ENCODE peak calls at places on chromosomes 5 and 9, in four cellular contexts. One of them, this sample, is unnamed.

GRCh38 chr9:105672711-105673234 is 10.5 kb downstream of the TAL2 start:
- DNase-seq in testis: no peak
- DNase-seq in thyroid gland: no peak
- DNase-seq in breast epithelium: no peak
- DNase-seq in this sample: peak; percentile 55

GRCh38 chr5:175796536-175797499 is 74.6 kb upstream of the CPLX2 start:
- DNase-seq in breast epithelium: peak; percentile 70
- DNase-seq in thyroid gland: peak; percentile 83
- DNase-seq in testis: peak; percentile 90
- DNase-seq in this sample: no peak

GRCh38 chr9:37675661-37676060 is 24.9 kb downstream of the FRMPD1 start:
- DNase-seq in thyroid gland: no peak
- DNase-seq in breast epithelium: no peak
- DNase-seq in testis: no peak
- DNase-seq in this sample: no peak

GRCh38 chr9:132743886-132744544 is 73.8 kb downstream of the GTF3C4 start:
- DNase-seq in thyroid gland: no peak
- DNase-seq in testis: no peak
- DNase-seq in breast epithelium: no peak
- DNase-seq in this sample: no peak

GRCh38 chr5:119287547-119288073 is 68.2 kb upstream of the TNFAIP8 start:
- DNase-seq in testis: no peak
- DNase-seq in thyroid gland: no peak
- DNase-seq in breast epithelium: no peak
- DNase-seq in this sample: no peak

GRCh38 chr5:90279091-90279490 is 130.5 kb downstream of the CETN3 start:
- DNase-seq in thyroid gland: no peak
- DNase-seq in testis: no peak
- DNase-seq in breast epithelium: no peak
- DNase-seq in this sample: no peak

GRCh38 chr9:132670359-132670815 is at the start of gene GTF3C4:
- DNase-seq in testis: peak; percentile 90
- DNase-seq in thyroid gland: peak; percentile 90
- DNase-seq in breast epithelium: peak; percentile 82
- DNase-seq in this sample: peak; percentile 95

GRCh38 chr5:35919191-35919590 is 19.2 kb downstream of the CAPSL start:
- DNase-seq in breast epithelium: no peak
- DNase-seq in thyroid gland: peak; percentile 9
- DNase-seq in testis: peak; percentile 31
- DNase-seq in this sample: no peak

GRCh38 chr5:169190860-169191259 is 110.1 kb downstream of the SLIT3 start:
- DNase-seq in testis: no peak
- DNase-seq in thyroid gland: no peak
- DNase-seq in breast epithelium: no peak
- DNase-seq in this sample: no peak

GRCh38 chr9:119343161-119343720 is 26.0 kb downstream of the BRINP1 start:
- DNase-seq in breast epithelium: no peak
- DNase-seq in thyroid gland: no peak
- DNase-seq in testis: no peak
- DNase-seq in this sample: no peak

GRCh38 chr5:155996123-155996522 is 330.8 kb upstream of the SGCD start:
- DNase-seq in breast epithelium: no peak
- DNase-seq in testis: no peak
- DNase-seq in thyroid gland: no peak
- DNase-seq in this sample: no peak

GRCh38 chr5:121870489-121870888 is 18.8 kb downstream of the FTMT start:
- DNase-seq in breast epithelium: no peak
- DNase-seq in testis: no peak
- DNase-seq in thyroid gland: no peak
- DNase-seq in this sample: no peak

GRCh38 chr5:13498279-13498678 is 446.2 kb downstream of the DNAH5 start:
- DNase-seq in breast epithelium: no peak
- DNase-seq in thyroid gland: no peak
- DNase-seq in testis: no peak
- DNase-seq in this sample: peak; percentile 17

GRCh38 chr5:97906135-97906534 is 723.1 kb upstream of the RIOK2 start:
- DNase-seq in testis: no peak
- DNase-seq in breast epithelium: no peak
- DNase-seq in thyroid gland: no peak
- DNase-seq in this sample: no peak

GRCh38 chr5:31798168-31798567 is 159.2 kb downstream of the PDZD2 start:
- DNase-seq in breast epithelium: no peak
- DNase-seq in testis: no peak
- DNase-seq in thyroid gland: no peak
- DNase-seq in this sample: no peak

GRCh38 chr5:56321236-56321881 is 88.2 kb upstream of the ANKRD55 start:
- DNase-seq in thyroid gland: no peak
- DNase-seq in breast epithelium: no peak
- DNase-seq in testis: no peak
- DNase-seq in this sample: no peak

GRCh38 chr9:128164332-128164885 is 4.3 kb downstream of the BBLN start:
- DNase-seq in testis: no peak
- DNase-seq in breast epithelium: no peak
- DNase-seq in thyroid gland: no peak
- DNase-seq in this sample: no peak

GRCh38 chr5:98794414-98795080 is 21.1 kb downstream of the RGMB start:
- DNase-seq in testis: no peak
- DNase-seq in thyroid gland: no peak
- DNase-seq in breast epithelium: no peak
- DNase-seq in this sample: no peak

GRCh38 chr9:99006979-99007378 is 63.3 kb downstream of the COL15A1 start:
- DNase-seq in testis: no peak
- DNase-seq in thyroid gland: no peak
- DNase-seq in breast epithelium: no peak
- DNase-seq in this sample: no peak

GRCh38 chr5:180718810-180719453 is 20.9 kb downstream of the OR2Y1 start:
- DNase-seq in thyroid gland: peak; percentile 21
- DNase-seq in testis: peak; percentile 29
- DNase-seq in breast epithelium: no peak
- DNase-seq in this sample: peak; percentile 79

GRCh38 chr9:121637441-121638222 is 13.8 kb upstream of the DAB2IP start:
- DNase-seq in thyroid gland: no peak
- DNase-seq in testis: no peak
- DNase-seq in breast epithelium: no peak
- DNase-seq in this sample: no peak

GRCh38 chr5:125775896-125776295 is 647.3 kb upstream of the GRAMD2B start:
- DNase-seq in thyroid gland: no peak
- DNase-seq in breast epithelium: no peak
- DNase-seq in testis: no peak
- DNase-seq in this sample: no peak

GRCh38 chr9:122087406-122088200 is 5.5 kb downstream of the TTLL11 start:
- DNase-seq in thyroid gland: no peak
- DNase-seq in testis: no peak
- DNase-seq in breast epithelium: no peak
- DNase-seq in this sample: no peak

GRCh38 chr9:107239474-107239873 is 43.6 kb upstream of the RAD23B start:
- DNase-seq in thyroid gland: no peak
- DNase-seq in breast epithelium: no peak
- DNase-seq in testis: no peak
- DNase-seq in this sample: no peak

GRCh38 chr5:82197550-82197949 is 80.6 kb downstream of the RPS23 start:
- DNase-seq in breast epithelium: no peak
- DNase-seq in testis: no peak
- DNase-seq in thyroid gland: no peak
- DNase-seq in this sample: no peak

GRCh38 chr9:107566596-107566995 is 77.0 kb upstream of the KLF4 start:
- DNase-seq in testis: no peak
- DNase-seq in thyroid gland: no peak
- DNase-seq in breast epithelium: no peak
- DNase-seq in this sample: no peak

GRCh38 chr9:134424818-134425217 is 98.6 kb downstream of the RXRA start:
- DNase-seq in testis: no peak
- DNase-seq in thyroid gland: no peak
- DNase-seq in breast epithelium: no peak
- DNase-seq in this sample: no peak

GRCh38 chr9:134425401-134425800 is 99.1 kb downstream of the RXRA start:
- DNase-seq in breast epithelium: no peak
- DNase-seq in thyroid gland: no peak
- DNase-seq in testis: no peak
- DNase-seq in this sample: no peak

GRCh38 chr9:134426436-134426835 is 100.2 kb downstream of the RXRA start:
- DNase-seq in testis: no peak
- DNase-seq in thyroid gland: no peak
- DNase-seq in breast epithelium: no peak
- DNase-seq in this sample: no peak

GRCh38 chr9:134427153-134427782 is 101.0 kb downstream of the RXRA start:
- DNase-seq in breast epithelium: no peak
- DNase-seq in testis: no peak
- DNase-seq in thyroid gland: no peak
- DNase-seq in this sample: no peak

GRCh38 chr9:134425815-134426214 is 99.6 kb downstream of the RXRA start:
- DNase-seq in testis: no peak
- DNase-seq in thyroid gland: no peak
- DNase-seq in breast epithelium: no peak
- DNase-seq in this sample: no peak
- TF ChIP-seq POLR2A in testis: no peak
- TF ChIP-seq POLR2A in thyroid gland: no peak
- TF ChIP-seq POLR2A in breast epithelium: no peak
- TF ChIP-seq POLR2A in this sample: no peak

DNA sequence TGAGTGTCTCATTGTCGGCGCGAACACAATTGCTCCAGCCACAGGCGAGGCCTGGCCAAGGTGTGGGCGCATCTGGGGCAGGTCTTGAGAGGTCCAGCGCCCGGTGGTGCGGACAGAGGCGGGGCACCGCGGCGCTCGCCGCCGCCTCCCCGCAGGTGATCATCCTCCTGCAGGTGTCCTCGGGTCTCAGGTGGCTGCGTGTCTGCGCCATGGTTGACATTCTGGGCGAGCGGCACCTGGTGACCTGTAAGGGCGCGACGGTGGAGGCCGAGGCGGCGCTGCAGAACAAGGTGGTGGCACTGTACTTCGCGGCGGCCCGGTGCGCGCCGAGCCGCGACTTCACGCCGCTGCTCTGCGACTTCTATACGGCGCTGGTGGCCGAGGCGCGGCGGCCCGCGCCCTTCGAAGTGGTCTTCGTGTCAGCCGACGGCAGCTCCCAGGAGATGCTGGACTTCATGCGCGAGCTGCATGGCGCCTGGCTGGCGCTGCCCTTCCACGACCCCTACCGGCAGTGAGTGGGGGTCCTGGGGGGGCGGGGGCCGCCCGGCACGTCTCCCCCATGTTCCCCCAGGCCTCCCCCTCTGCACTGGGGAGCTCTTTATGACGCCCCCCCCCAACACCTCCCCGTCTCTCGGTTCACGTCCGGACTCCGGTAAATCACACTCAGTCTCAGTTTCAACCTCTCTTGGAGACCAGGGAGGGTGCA is 401 bp downstream of the NXNL2 start:
- DNase-seq in thyroid gland: peak; percentile 42
- DNase-seq in testis: no peak
- DNase-seq in breast epithelium: no peak
- DNase-seq in this sample: no peak
- TF ChIP-seq CTCF in thyroid gland: no peak
- TF ChIP-seq CTCF in testis: no peak
- TF ChIP-seq CTCF in breast epithelium: no peak
- TF ChIP-seq CTCF in this sample: no peak

GRCh38 chr9:682633-683508 is 158.6 kb upstream of the DMRT1 start:
- DNase-seq in testis: no peak
- DNase-seq in breast epithelium: no peak
- DNase-seq in thyroid gland: no peak
- DNase-seq in this sample: no peak
- H3K27ac ChIP-seq in testis: no peak overlapping the region
- H3K27ac ChIP-seq in breast epithelium: no peak overlapping the region
- H3K27ac ChIP-seq in thyroid gland: peak overlapping the region; percentile 41
- H3K27ac ChIP-seq in this sample: no peak overlapping the region

DNA sequence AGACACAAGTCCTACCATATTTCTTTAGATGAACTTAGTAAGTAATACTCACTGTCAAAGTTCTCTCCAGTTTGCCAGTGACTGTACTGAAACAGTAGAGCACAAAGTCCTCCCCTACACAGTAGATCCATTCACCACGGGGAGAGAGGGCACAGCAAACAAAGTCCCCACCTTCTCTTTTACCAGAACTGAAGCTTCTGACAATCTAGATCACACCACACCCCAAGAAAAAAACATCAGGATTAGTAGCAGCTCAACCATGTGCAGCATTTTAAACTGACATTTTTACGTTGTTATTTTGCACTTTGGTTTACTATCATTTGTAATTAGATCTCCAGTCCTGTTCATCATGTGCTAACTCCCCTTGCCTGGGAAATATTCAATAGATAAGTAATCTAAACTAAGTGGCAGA is 23.0 kb downstream of the DNAJA1 start:
- DNase-seq in thyroid gland: no peak
- DNase-seq in testis: no peak
- DNase-seq in breast epithelium: no peak
- DNase-seq in this sample: no peak
- TF ChIP-seq POLR2A in thyroid gland: no peak
- TF ChIP-seq POLR2A in testis: no peak
- TF ChIP-seq POLR2A in breast epithelium: no peak
- TF ChIP-seq POLR2A in this sample: no peak

DNA sequence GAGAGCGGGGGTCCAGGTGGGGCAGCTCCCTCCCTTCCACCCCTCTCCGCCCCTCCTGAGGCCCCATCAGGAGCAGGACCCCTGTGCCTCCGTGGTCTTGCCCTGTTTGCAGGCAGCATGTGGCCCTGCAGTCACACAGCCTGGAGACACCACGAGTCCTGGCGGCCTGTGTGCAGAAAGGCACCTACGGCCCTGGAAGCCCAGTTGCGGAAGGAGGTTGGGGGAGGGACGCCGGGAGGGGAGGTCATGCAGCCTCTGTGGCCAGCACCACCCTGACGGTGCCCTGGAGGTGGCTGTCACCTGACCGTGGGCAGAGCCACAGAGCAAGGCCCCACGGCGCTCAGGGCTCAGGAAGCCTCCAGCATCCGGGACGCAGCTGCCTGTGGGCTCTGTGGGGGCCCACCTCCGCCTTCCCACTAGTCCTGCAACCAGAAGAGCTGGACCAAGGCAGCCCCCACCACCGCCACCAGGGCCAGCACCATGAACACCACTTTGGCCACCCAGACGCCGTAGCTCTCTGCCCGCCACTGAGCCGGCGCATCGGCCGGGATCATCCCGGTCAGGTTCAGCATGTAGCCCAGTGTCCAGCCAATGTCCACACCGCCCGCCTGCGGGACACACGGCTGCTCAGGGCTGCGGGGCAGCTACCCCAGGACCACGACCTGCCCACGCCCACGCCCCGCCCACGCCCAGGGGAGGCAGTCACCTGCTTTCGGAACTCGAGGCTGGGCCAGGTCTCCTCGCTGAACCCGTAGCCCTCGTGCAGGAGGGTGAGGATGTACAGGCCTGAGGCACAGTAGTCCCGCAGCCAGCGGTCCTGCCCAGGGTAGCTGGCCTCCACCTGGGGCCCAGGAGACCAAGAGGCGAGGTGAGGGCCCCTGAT is 6.4 kb downstream of the ENTPD8 start:
- DNase-seq in testis: no peak
- DNase-seq in breast epithelium: no peak
- DNase-seq in thyroid gland: no peak
- DNase-seq in this sample: no peak
- TF ChIP-seq CTCF in testis: no peak
- TF ChIP-seq CTCF in breast epithelium: no peak
- TF ChIP-seq CTCF in thyroid gland: no peak
- TF ChIP-seq CTCF in this sample: no peak